ENCODE peak calls at places on chromosomes 13 and 19, in nine cellular contexts. One of them, this sample, is unnamed.

GRCh38 chr19:590396-590745 is 690 bp downstream of the HCN2 start:
- DNase-seq in GM23338: no peak
- DNase-seq in hepatocyte: peak
- DNase-seq in neural progenitor cell: peak
- DNase-seq in SK-N-SH: peak
- DNase-seq in HCT116: no peak
- DNase-seq in GM23248: peak
- DNase-seq in MM.1S: no peak
- DNase-seq in OCI-LY7: no peak
- DNase-seq in this sample: peak

GRCh38 chr13:33108620-33109019 is 92.4 kb downstream of the KL start:
- DNase-seq in OCI-LY7: no peak
- DNase-seq in GM23248: peak
- DNase-seq in MM.1S: no peak
- DNase-seq in GM23338: no peak
- DNase-seq in neural progenitor cell: no peak
- DNase-seq in HCT116: no peak
- DNase-seq in hepatocyte: no peak
- DNase-seq in SK-N-SH: no peak
- DNase-seq in this sample: no peak

GRCh38 chr13:44272692-44273091 is 100.9 kb upstream of the SERP2 start:
- DNase-seq in GM23338: no peak
- DNase-seq in OCI-LY7: no peak
- DNase-seq in neural progenitor cell: no peak
- DNase-seq in SK-N-SH: no peak
- DNase-seq in GM23248: peak
- DNase-seq in HCT116: no peak
- DNase-seq in hepatocyte: no peak
- DNase-seq in MM.1S: no peak
- DNase-seq in this sample: no peak

GRCh38 chr13:63696055-63696454 is 2280.4 kb upstream of the PCDH20 start:
- DNase-seq in hepatocyte: no peak
- DNase-seq in neural progenitor cell: no peak
- DNase-seq in HCT116: no peak
- DNase-seq in MM.1S: no peak
- DNase-seq in SK-N-SH: no peak
- DNase-seq in GM23248: no peak
- DNase-seq in GM23338: no peak
- DNase-seq in OCI-LY7: no peak
- DNase-seq in this sample: peak

GRCh38 chr13:79289557-79289956 is 116.5 kb downstream of the RBM26 start:
- DNase-seq in HCT116: no peak
- DNase-seq in neural progenitor cell: no peak
- DNase-seq in hepatocyte: no peak
- DNase-seq in GM23248: no peak
- DNase-seq in MM.1S: no peak
- DNase-seq in GM23338: no peak
- DNase-seq in SK-N-SH: no peak
- DNase-seq in OCI-LY7: no peak
- DNase-seq in this sample: no peak

GRCh38 chr19:45340232-45340898 is at the start of gene KLC3:
- DNase-seq in HCT116: peak
- DNase-seq in OCI-LY7: peak
- DNase-seq in GM23338: peak
- DNase-seq in SK-N-SH: peak
- DNase-seq in neural progenitor cell: peak
- DNase-seq in hepatocyte: peak
- DNase-seq in GM23248: peak
- DNase-seq in MM.1S: peak
- DNase-seq in this sample: peak

GRCh38 chr13:108213946-108214345 is 1.4 kb downstream of the LIG4 start:
- DNase-seq in neural progenitor cell: peak
- DNase-seq in GM23248: peak
- DNase-seq in MM.1S: no peak
- DNase-seq in SK-N-SH: no peak
- DNase-seq in hepatocyte: no peak
- DNase-seq in HCT116: no peak
- DNase-seq in GM23338: no peak
- DNase-seq in OCI-LY7: no peak
- DNase-seq in this sample: peak

GRCh38 chr13:94329754-94330551 is 149.5 kb downstream of the DCT start:
- DNase-seq in hepatocyte: peak
- DNase-seq in GM23338: no peak
- DNase-seq in neural progenitor cell: no peak
- DNase-seq in HCT116: no peak
- DNase-seq in SK-N-SH: no peak
- DNase-seq in GM23248: peak
- DNase-seq in MM.1S: no peak
- DNase-seq in OCI-LY7: no peak
- DNase-seq in this sample: peak

GRCh38 chr13:97205465-97205864 is 16.7 kb upstream of the MBNL2 start:
- DNase-seq in SK-N-SH: no peak
- DNase-seq in GM23338: no peak
- DNase-seq in HCT116: no peak
- DNase-seq in OCI-LY7: no peak
- DNase-seq in GM23248: no peak
- DNase-seq in MM.1S: no peak
- DNase-seq in neural progenitor cell: no peak
- DNase-seq in hepatocyte: no peak
- DNase-seq in this sample: no peak

GRCh38 chr13:110209950-110210603 is 96.9 kb downstream of the COL4A1 start:
- DNase-seq in OCI-LY7: no peak
- DNase-seq in neural progenitor cell: no peak
- DNase-seq in SK-N-SH: no peak
- DNase-seq in GM23338: no peak
- DNase-seq in MM.1S: no peak
- DNase-seq in GM23248: no peak
- DNase-seq in HCT116: no peak
- DNase-seq in hepatocyte: no peak
- DNase-seq in this sample: peak

DNA sequence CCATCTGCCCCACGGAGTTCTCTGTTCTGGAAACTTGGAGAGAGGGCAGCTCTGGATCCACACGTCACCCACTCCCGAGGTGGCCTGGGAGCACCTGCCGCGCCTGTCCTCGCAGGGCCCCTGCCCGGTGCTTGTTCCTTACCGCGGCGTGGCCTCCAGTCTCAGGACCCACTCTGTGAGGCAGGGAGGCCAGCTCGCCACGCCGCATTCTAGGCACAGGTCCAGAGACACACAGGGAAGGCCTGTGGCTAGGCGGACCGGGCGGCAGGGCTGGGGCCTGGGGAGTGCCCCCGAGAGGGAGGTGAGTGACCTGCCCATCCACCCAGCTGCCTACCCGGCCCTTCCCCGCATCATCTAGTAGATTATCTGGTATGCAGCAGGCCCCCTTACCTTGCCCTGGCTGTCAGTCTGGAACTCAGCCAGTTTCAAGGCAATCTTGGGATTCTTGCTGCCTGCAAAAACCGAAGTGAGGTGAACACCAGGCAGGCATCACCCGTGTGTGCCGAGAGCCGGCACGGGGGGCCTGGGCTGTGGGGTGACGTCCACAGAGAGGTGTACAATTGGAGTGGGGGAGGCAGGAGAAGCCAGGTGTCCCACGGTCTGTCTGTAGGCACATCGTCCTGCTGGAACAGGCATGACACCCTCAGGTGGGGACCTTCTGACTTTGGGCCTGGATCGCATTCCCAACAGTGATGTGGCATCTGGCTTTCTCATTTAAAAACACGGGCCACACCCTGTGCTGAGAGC is 23.6 kb downstream of the DPP9 start:
- DNase-seq in neural progenitor cell: no peak
- DNase-seq in HCT116: no peak
- DNase-seq in hepatocyte: no peak
- DNase-seq in GM23338: no peak
- DNase-seq in SK-N-SH: no peak
- DNase-seq in OCI-LY7: no peak
- DNase-seq in GM23248: no peak
- DNase-seq in MM.1S: no peak
- DNase-seq in this sample: no peak
- TF ChIP-seq EZH2phosphoT487 in neural progenitor cell: no peak
- TF ChIP-seq EZH2phosphoT487 in HCT116: no peak
- TF ChIP-seq EZH2phosphoT487 in hepatocyte: no peak
- TF ChIP-seq EZH2phosphoT487 in GM23338: no peak
- TF ChIP-seq EZH2phosphoT487 in SK-N-SH: no peak
- TF ChIP-seq EZH2phosphoT487 in OCI-LY7: no peak
- TF ChIP-seq EZH2phosphoT487 in GM23248: no peak
- TF ChIP-seq EZH2phosphoT487 in MM.1S: no peak
- TF ChIP-seq EZH2phosphoT487 in this sample: no peak

GRCh38 chr19:10748195-10748923 is 30.5 kb downstream of the DNM2 start:
- DNase-seq in OCI-LY7: no peak
- DNase-seq in MM.1S: no peak
- DNase-seq in HCT116: no peak
- DNase-seq in hepatocyte: no peak
- DNase-seq in GM23248: no peak
- DNase-seq in SK-N-SH: no peak
- DNase-seq in neural progenitor cell: no peak
- DNase-seq in GM23338: no peak
- DNase-seq in this sample: no peak

GRCh38 chr19:10747674-10748073 is 29.8 kb downstream of the DNM2 start:
- DNase-seq in neural progenitor cell: no peak
- DNase-seq in MM.1S: no peak
- DNase-seq in HCT116: no peak
- DNase-seq in hepatocyte: no peak
- DNase-seq in GM23248: no peak
- DNase-seq in OCI-LY7: no peak
- DNase-seq in GM23338: no peak
- DNase-seq in SK-N-SH: no peak
- DNase-seq in this sample: no peak

GRCh38 chr19:10751109-10751972 is 33.5 kb downstream of the DNM2 start:
- DNase-seq in neural progenitor cell: no peak
- DNase-seq in SK-N-SH: no peak
- DNase-seq in GM23338: peak
- DNase-seq in hepatocyte: no peak
- DNase-seq in HCT116: no peak
- DNase-seq in OCI-LY7: no peak
- DNase-seq in MM.1S: no peak
- DNase-seq in GM23248: no peak
- DNase-seq in this sample: no peak

GRCh38 chr19:10748924-10749434 is 31.1 kb downstream of the DNM2 start:
- DNase-seq in SK-N-SH: peak
- DNase-seq in HCT116: peak
- DNase-seq in GM23248: peak
- DNase-seq in hepatocyte: peak
- DNase-seq in OCI-LY7: no peak
- DNase-seq in GM23338: no peak
- DNase-seq in neural progenitor cell: no peak
- DNase-seq in MM.1S: no peak
- DNase-seq in this sample: peak

DNA sequence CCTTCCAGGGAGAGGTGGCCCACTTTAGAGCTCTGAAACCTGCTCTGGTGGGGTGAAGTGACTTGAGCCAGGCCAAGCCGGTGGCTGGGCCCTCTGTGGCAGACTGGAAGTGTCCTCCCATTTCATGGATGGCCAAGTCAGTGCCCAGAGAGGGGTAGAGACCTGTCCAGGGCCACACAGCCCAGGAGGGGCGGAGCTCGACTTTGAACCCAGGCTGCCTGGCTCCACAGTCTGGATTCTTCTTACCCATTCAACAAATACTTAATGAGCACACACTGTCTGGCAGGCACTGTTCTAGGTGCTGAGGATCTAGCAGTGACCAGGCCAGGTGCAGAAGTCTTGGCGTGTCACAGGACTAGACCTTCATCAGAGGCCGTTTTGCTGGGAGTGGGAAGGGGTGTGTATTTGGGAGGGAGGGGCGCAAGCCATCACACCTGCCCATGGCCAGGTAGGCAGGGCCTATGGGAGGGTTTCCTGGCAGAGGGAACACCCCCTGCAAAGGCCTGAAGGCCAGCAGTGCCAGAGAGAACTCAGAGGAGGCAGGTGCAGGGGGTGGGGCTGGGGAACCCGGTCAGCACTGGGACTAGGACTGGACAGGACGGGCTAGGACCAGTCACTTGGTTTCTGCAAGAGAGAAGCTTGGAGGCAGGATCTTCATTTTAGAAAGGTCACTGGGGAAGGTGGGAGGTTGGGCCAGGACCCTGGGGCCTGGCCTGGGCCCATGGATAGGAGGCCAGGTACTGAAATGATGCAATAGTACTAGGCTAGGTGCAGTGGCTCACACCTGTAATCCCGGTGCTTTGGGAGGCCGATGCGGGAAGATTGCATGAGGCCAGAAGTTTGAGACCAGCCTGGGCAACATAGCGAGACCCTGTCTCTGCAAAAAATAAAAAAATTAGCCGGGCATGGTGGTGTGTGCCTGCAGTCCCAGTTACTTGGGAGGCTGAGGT is 31.8 kb downstream of the DNM2 start:
- DNase-seq in MM.1S: no peak
- DNase-seq in hepatocyte: no peak
- DNase-seq in GM23248: no peak
- DNase-seq in OCI-LY7: no peak
- DNase-seq in HCT116: no peak
- DNase-seq in SK-N-SH: no peak
- DNase-seq in neural progenitor cell: no peak
- DNase-seq in GM23338: no peak
- DNase-seq in this sample: no peak
- TF ChIP-seq EZH2phosphoT487 in MM.1S: no peak
- TF ChIP-seq EZH2phosphoT487 in hepatocyte: no peak
- TF ChIP-seq EZH2phosphoT487 in GM23248: no peak
- TF ChIP-seq EZH2phosphoT487 in OCI-LY7: no peak
- TF ChIP-seq EZH2phosphoT487 in HCT116: no peak
- TF ChIP-seq EZH2phosphoT487 in SK-N-SH: no peak
- TF ChIP-seq EZH2phosphoT487 in neural progenitor cell: no peak
- TF ChIP-seq EZH2phosphoT487 in GM23338: no peak
- TF ChIP-seq EZH2phosphoT487 in this sample: no peak

DNA sequence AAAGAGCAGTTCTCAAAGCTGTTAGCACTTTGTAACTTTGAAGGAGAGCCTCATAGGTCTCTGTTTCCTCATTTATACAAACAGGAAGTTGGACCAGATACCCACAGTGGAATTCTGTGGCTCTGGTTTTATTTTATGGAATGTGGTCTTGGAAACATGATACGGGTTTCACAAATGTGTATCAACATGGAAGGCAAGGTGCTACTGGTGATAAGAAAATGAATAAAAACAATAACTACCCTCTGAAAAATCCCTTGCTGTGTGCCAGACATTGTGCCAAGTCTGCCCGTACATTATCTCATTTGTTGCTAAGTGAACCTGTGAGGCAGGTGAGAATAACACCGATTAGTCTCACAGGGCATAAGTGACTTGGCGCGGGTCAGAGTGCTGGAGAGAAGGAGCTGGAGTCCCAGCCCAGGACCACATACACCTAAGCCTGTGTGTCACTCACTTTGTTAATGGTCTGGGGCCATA is 45.0 kb upstream of the RNF113B start:
- DNase-seq in neural progenitor cell: no peak
- DNase-seq in GM23248: peak
- DNase-seq in MM.1S: no peak
- DNase-seq in SK-N-SH: no peak
- DNase-seq in GM23338: no peak
- DNase-seq in HCT116: no peak
- DNase-seq in OCI-LY7: no peak
- DNase-seq in hepatocyte: no peak
- DNase-seq in this sample: peak
- TF ChIP-seq EZH2phosphoT487 in neural progenitor cell: no peak
- TF ChIP-seq EZH2phosphoT487 in GM23248: no peak
- TF ChIP-seq EZH2phosphoT487 in MM.1S: no peak
- TF ChIP-seq EZH2phosphoT487 in SK-N-SH: no peak
- TF ChIP-seq EZH2phosphoT487 in GM23338: no peak
- TF ChIP-seq EZH2phosphoT487 in HCT116: no peak
- TF ChIP-seq EZH2phosphoT487 in OCI-LY7: no peak
- TF ChIP-seq EZH2phosphoT487 in hepatocyte: no peak
- TF ChIP-seq EZH2phosphoT487 in this sample: no peak

GRCh38 chr13:71831716-71832115 is 35.3 kb downstream of the DACH1 start:
- DNase-seq in hepatocyte: no peak
- DNase-seq in GM23248: no peak
- DNase-seq in SK-N-SH: no peak
- DNase-seq in MM.1S: no peak
- DNase-seq in GM23338: peak
- DNase-seq in neural progenitor cell: peak
- DNase-seq in OCI-LY7: no peak
- DNase-seq in HCT116: no peak
- DNase-seq in this sample: no peak
- TF ChIP-seq EZH2phosphoT487 in hepatocyte: no peak
- TF ChIP-seq EZH2phosphoT487 in GM23248: no peak
- TF ChIP-seq EZH2phosphoT487 in SK-N-SH: no peak
- TF ChIP-seq EZH2phosphoT487 in MM.1S: no peak
- TF ChIP-seq EZH2phosphoT487 in GM23338: no peak
- TF ChIP-seq EZH2phosphoT487 in neural progenitor cell: no peak
- TF ChIP-seq EZH2phosphoT487 in OCI-LY7: no peak
- TF ChIP-seq EZH2phosphoT487 in HCT116: no peak
- TF ChIP-seq EZH2phosphoT487 in this sample: no peak